ENCODE peak calls at places on chromosomes 7 and 10, in five cellular contexts. K is AG08396, X is GM03348, Y is Kasumi-1, N is Caki2. E is an unnamed sample.

GRCh38 chr10:52332815-52333214 is 18.7 kb downstream of the DKK1 start:
- DNase-seq in K (no peak), X (no peak), Y (no peak), N (no peak), E (no peak)

GRCh38 chr7:117951285-117951684 is 78.0 kb upstream of the CTTNBP2 start:
- DNase-seq in K (no peak), X (no peak), Y (no peak), N (no peak), E (no peak)

GRCh38 chr10:89371987-89372386 is 5.9 kb upstream of the IFIT1B start:
- DNase-seq in K (no peak), X (no peak), Y (no peak), N (no peak), E (no peak)

GRCh38 chr7:7190142-7190541 is 7.8 kb downstream of the C1GALT1 start:
- DNase-seq in K (peak), X (peak), Y (no peak), N (no peak), E (peak)

GRCh38 chr10:21424511-21424910 is 101.0 kb downstream of the SKIDA1 start:
- DNase-seq in K (peak), X (peak), Y (no peak), N (no peak), E (no peak)

GRCh38 chr7:1368682-1369571 is 90.3 kb downstream of the MICALL2 start:
- DNase-seq in K (peak), X (peak), Y (no peak), N (no peak), E (peak)

GRCh38 chr10:128626397-128627060 is 500.3 kb upstream of the MKI67 start:
- DNase-seq in K (no peak), X (no peak), Y (no peak), N (no peak), E (no peak)

GRCh38 chr7:41292457-41292856 is 410.4 kb downstream of the INHBA start:
- DNase-seq in K (no peak), X (no peak), Y (no peak), N (no peak), E (no peak)

GRCh38 chr7:29865526-29865925 is 59.2 kb downstream of the WIPF3 start:
- DNase-seq in K (peak), X (peak), Y (peak), N (peak), E (peak)

GRCh38 chr7:144957998-144958397 is 122.1 kb upstream of the TPK1 start:
- DNase-seq in K (no peak), X (no peak), Y (no peak), N (no peak), E (no peak)

GRCh38 chr7:12158334-12159060 is 52.6 kb upstream of the TMEM106B start:
- DNase-seq in K (no peak), X (no peak), Y (no peak), N (no peak), E (peak)

GRCh38 chr7:121909721-121910359 is 36.9 kb downstream of the PTPRZ1 start:
- DNase-seq in K (no peak), X (no peak), Y (no peak), N (no peak), E (peak)

GRCh38 chr10:119546009-119546408 is 3.5 kb upstream of the RGS10 start:
- DNase-seq in K (no peak), X (no peak), Y (no peak), N (no peak), E (peak)